ENCODE peak calls at places on chromosome 13, in ten cellular contexts. One of them, this sample, is unnamed.

GRCh38 chr13:45596800-45597484 is 18.6 kb downstream of the ERICH6B start:
- DNase-seq in uterus: no peak
- DNase-seq in NCI-H2081: no peak
- DNase-seq in heart left ventricle: no peak
- DNase-seq in endothelial cell: no peak
- DNase-seq in memory B cell: no peak
- DNase-seq in BE2C: no peak
- DNase-seq in HT-29: no peak
- DNase-seq in cardiac fibroblast: no peak
- DNase-seq in lung microvascular endothelial cell: no peak
- DNase-seq in this sample: no peak

GRCh38 chr13:113862191-113862765 is 1.6 kb downstream of the GAS6 start:
- DNase-seq in cardiac fibroblast: no peak
- DNase-seq in memory B cell: no peak
- DNase-seq in lung microvascular endothelial cell: no peak
- DNase-seq in uterus: no peak
- DNase-seq in endothelial cell: no peak
- DNase-seq in heart left ventricle: peak; percentile 29
- DNase-seq in BE2C: no peak
- DNase-seq in NCI-H2081: no peak
- DNase-seq in HT-29: no peak
- DNase-seq in this sample: no peak

GRCh38 chr13:74767031-74767430 is 632.8 kb upstream of the KLF12 start:
- DNase-seq in BE2C: no peak
- DNase-seq in memory B cell: no peak
- DNase-seq in HT-29: no peak
- DNase-seq in NCI-H2081: no peak
- DNase-seq in lung microvascular endothelial cell: no peak
- DNase-seq in cardiac fibroblast: peak; percentile 90
- DNase-seq in uterus: no peak
- DNase-seq in endothelial cell: no peak
- DNase-seq in heart left ventricle: no peak
- DNase-seq in this sample: no peak

GRCh38 chr13:23087884-23088283 is 92.9 kb upstream of the SGCG start:
- DNase-seq in NCI-H2081: no peak
- DNase-seq in HT-29: peak; percentile 63
- DNase-seq in heart left ventricle: no peak
- DNase-seq in lung microvascular endothelial cell: peak; percentile 3
- DNase-seq in memory B cell: no peak
- DNase-seq in BE2C: peak; percentile 42
- DNase-seq in cardiac fibroblast: peak; percentile 22
- DNase-seq in endothelial cell: peak; percentile 27
- DNase-seq in uterus: no peak
- DNase-seq in this sample: peak; percentile 31

GRCh38 chr13:76994281-76994680 is 2.4 kb downstream of the CLN5 start:
- DNase-seq in NCI-H2081: no peak
- DNase-seq in endothelial cell: no peak
- DNase-seq in uterus: no peak
- DNase-seq in memory B cell: no peak
- DNase-seq in heart left ventricle: no peak
- DNase-seq in HT-29: no peak
- DNase-seq in BE2C: no peak
- DNase-seq in lung microvascular endothelial cell: no peak
- DNase-seq in cardiac fibroblast: peak; percentile 32
- DNase-seq in this sample: no peak

GRCh38 chr13:97058417-97058816 is 64.1 kb upstream of the OXGR1 start:
- DNase-seq in heart left ventricle: no peak
- DNase-seq in uterus: no peak
- DNase-seq in HT-29: no peak
- DNase-seq in endothelial cell: no peak
- DNase-seq in BE2C: no peak
- DNase-seq in lung microvascular endothelial cell: no peak
- DNase-seq in memory B cell: no peak
- DNase-seq in NCI-H2081: no peak
- DNase-seq in cardiac fibroblast: no peak
- DNase-seq in this sample: no peak

GRCh38 chr13:101955764-101956163 is 446.1 kb downstream of the FGF14 start:
- DNase-seq in lung microvascular endothelial cell: no peak
- DNase-seq in NCI-H2081: no peak
- DNase-seq in cardiac fibroblast: no peak
- DNase-seq in HT-29: no peak
- DNase-seq in memory B cell: no peak
- DNase-seq in heart left ventricle: no peak
- DNase-seq in uterus: no peak
- DNase-seq in endothelial cell: no peak
- DNase-seq in BE2C: no peak
- DNase-seq in this sample: no peak

GRCh38 chr13:89568746-89569145 is 1778.7 kb upstream of the MIR17HG start:
- DNase-seq in BE2C: no peak
- DNase-seq in uterus: no peak
- DNase-seq in cardiac fibroblast: no peak
- DNase-seq in memory B cell: no peak
- DNase-seq in NCI-H2081: no peak
- DNase-seq in HT-29: no peak
- DNase-seq in lung microvascular endothelial cell: no peak
- DNase-seq in endothelial cell: no peak
- DNase-seq in heart left ventricle: no peak
- DNase-seq in this sample: no peak

GRCh38 chr13:52130641-52131040 is 1.8 kb upstream of the NEK5 start:
- DNase-seq in NCI-H2081: no peak
- DNase-seq in HT-29: no peak
- DNase-seq in endothelial cell: no peak
- DNase-seq in lung microvascular endothelial cell: no peak
- DNase-seq in uterus: no peak
- DNase-seq in memory B cell: no peak
- DNase-seq in cardiac fibroblast: no peak
- DNase-seq in BE2C: no peak
- DNase-seq in heart left ventricle: no peak
- DNase-seq in this sample: no peak

GRCh38 chr13:27290715-27291114 is 20.1 kb downstream of the RASL11A start:
- DNase-seq in HT-29: no peak
- DNase-seq in cardiac fibroblast: no peak
- DNase-seq in NCI-H2081: no peak
- DNase-seq in endothelial cell: no peak
- DNase-seq in lung microvascular endothelial cell: no peak
- DNase-seq in heart left ventricle: no peak
- DNase-seq in BE2C: no peak
- DNase-seq in memory B cell: no peak
- DNase-seq in uterus: no peak
- DNase-seq in this sample: no peak

GRCh38 chr13:49610176-49610575 is 18.1 kb upstream of the ARL11 start:
- DNase-seq in memory B cell: no peak
- DNase-seq in cardiac fibroblast: no peak
- DNase-seq in BE2C: peak; percentile 62
- DNase-seq in NCI-H2081: peak; percentile 1
- DNase-seq in uterus: no peak
- DNase-seq in lung microvascular endothelial cell: no peak
- DNase-seq in endothelial cell: no peak
- DNase-seq in heart left ventricle: no peak
- DNase-seq in HT-29: no peak
- DNase-seq in this sample: no peak

This sample was measured in HEK293T.